ENCODE peak calls at places on chromosomes 2 and 18, in eight cellular contexts. A is T-helper 2 cell; P is T-cell; F is smooth muscle cell of the brain vasculature; X is AG08395; D is NCI-H1105; H is CD8-positive, alpha-beta T cell; G is neural progenitor cell. K is an unnamed sample.

GRCh38 chr2:26735096-26735495 is 29.0 kb upstream of the SLC35F6 start:
- DNase-seq in A (no peak), P (no peak), F (peak; percentile 54), X (peak; percentile 88), D (no peak), H (no peak), G (no peak), K (peak; percentile 92)

GRCh38 chr18:62122330-62122729 is 64.5 kb downstream of the PIGN start:
- DNase-seq in A (no peak), P (no peak), F (no peak), X (no peak), D (no peak), H (no peak), G (no peak), K (no peak)

GRCh38 chr2:231894566-231895380 is 31.4 kb downstream of the NPPC start:
- DNase-seq in A (no peak), P (no peak), F (no peak), X (no peak), D (no peak), H (no peak), G (no peak), K (no peak)

GRCh38 chr18:69935319-69936190 is 12.1 kb downstream of the CD226 start:
- DNase-seq in A (peak; percentile 92), P (peak; percentile 77), F (no peak), X (no peak), D (no peak), H (peak; percentile 80), G (peak; percentile 45), K (no peak)

GRCh38 chr2:130808482-130809268 is 28.0 kb upstream of the ARHGEF4 start:
- DNase-seq in A (no peak), P (no peak), F (no peak), X (no peak), D (no peak), H (no peak), G (no peak), K (no peak)

GRCh38 chr2:127007652-127008051 is 99.3 kb downstream of the BIN1 start:
- DNase-seq in A (no peak), P (no peak), F (no peak), X (peak; percentile 64), D (no peak), H (no peak), G (no peak), K (peak; percentile 81)

GRCh38 chr2:123258864-123259263 is 766.2 kb upstream of the CNTNAP5 start:
- DNase-seq in A (no peak), P (no peak), F (no peak), X (no peak), D (no peak), H (no peak), G (no peak), K (no peak)

GRCh38 chr2:147632193-147632592 is 212.6 kb upstream of the ACVR2A start:
- DNase-seq in A (no peak), P (no peak), F (no peak), X (no peak), D (no peak), H (no peak), G (no peak), K (no peak)

GRCh38 chr2:223725494-223725893 is 111.9 kb downstream of the AP1S3 start:
- DNase-seq in A (no peak), P (no peak), F (peak; percentile 91), X (peak; percentile 97), D (no peak), H (no peak), G (peak; percentile 78), K (peak; percentile 95)

GRCh38 chr2:196939381-196939780 is 12.9 kb upstream of the PGAP1 start:
- DNase-seq in A (no peak), P (no peak), F (no peak), X (peak; percentile 19), D (no peak), H (no peak), G (no peak), K (no peak)

GRCh38 chr18:57802166-57802868 is 798 bp downstream of the ATP8B1 start:
- DNase-seq in A (no peak), P (no peak), F (no peak), X (no peak), D (no peak), H (no peak), G (peak; percentile 35), K (no peak)

GRCh38 chr18:74420491-74420890 is 36.6 kb downstream of the DIPK1C start:
- DNase-seq in A (no peak), P (no peak), F (no peak), X (no peak), D (no peak), H (no peak), G (no peak), K (no peak)

GRCh38 chr2:38533757-38534545 is 68.8 kb downstream of the HNRNPLL start:
- DNase-seq in A (no peak), P (no peak), F (no peak), X (no peak), D (no peak), H (no peak), G (no peak), K (no peak)

GRCh38 chr2:172106128-172106961 is 3.6 kb upstream of the DLX2 start:
- DNase-seq in A (no peak), P (peak; percentile 36), F (no peak), X (peak; percentile 70), D (peak; percentile 40), H (peak; percentile 49), G (peak; percentile 82), K (no peak)

GRCh38 chr2:126883661-126884030 is 15.0 kb upstream of the TEX51 start:
- DNase-seq in A (no peak), P (no peak), F (no peak), X (no peak), D (no peak), H (no peak), G (no peak), K (no peak)